ENCODE peak calls at places on chromosomes 7 and 10, in six cellular contexts. One of them, this sample, is unnamed.

GRCh38 chr10:17278607-17279240 is 50.7 kb downstream of the VIM start:
- DNase-seq in right lobe of liver: no peak
- DNase-seq in IMR-90: no peak
- DNase-seq in CD8-positive, alpha-beta T cell: no peak
- DNase-seq in aorta: no peak
- DNase-seq in psoas muscle: no peak
- DNase-seq in this sample: no peak

GRCh38 chr7:7972927-7973594 is 4.5 kb downstream of the GLCCI1 start:
- DNase-seq in right lobe of liver: no peak
- DNase-seq in IMR-90: no peak
- DNase-seq in CD8-positive, alpha-beta T cell: no peak
- DNase-seq in aorta: no peak
- DNase-seq in psoas muscle: no peak
- DNase-seq in this sample: no peak

GRCh38 chr7:130939285-130940095 is 205.5 kb upstream of the KLF14 start:
- DNase-seq in right lobe of liver: no peak
- DNase-seq in IMR-90: peak; percentile 59
- DNase-seq in CD8-positive, alpha-beta T cell: no peak
- DNase-seq in aorta: no peak
- DNase-seq in psoas muscle: no peak
- DNase-seq in this sample: no peak

GRCh38 chr10:84188815-84189214 is 5.5 kb upstream of the CDHR1 start:
- DNase-seq in right lobe of liver: no peak
- DNase-seq in IMR-90: no peak
- DNase-seq in CD8-positive, alpha-beta T cell: no peak
- DNase-seq in aorta: no peak
- DNase-seq in psoas muscle: no peak
- DNase-seq in this sample: no peak

GRCh38 chr7:69412331-69413146 is 185.7 kb upstream of the AUTS2 start:
- DNase-seq in right lobe of liver: no peak
- DNase-seq in IMR-90: no peak
- DNase-seq in CD8-positive, alpha-beta T cell: no peak
- DNase-seq in aorta: peak; percentile 62
- DNase-seq in psoas muscle: peak; percentile 67
- DNase-seq in this sample: no peak

GRCh38 chr10:15439381-15439837 is 68.3 kb upstream of the FAM171A1 start:
- DNase-seq in right lobe of liver: no peak
- DNase-seq in IMR-90: peak; percentile 11
- DNase-seq in CD8-positive, alpha-beta T cell: no peak
- DNase-seq in aorta: peak; percentile 79
- DNase-seq in psoas muscle: no peak
- DNase-seq in this sample: peak; percentile 44

GRCh38 chr10:110574420-110574819 is 6.9 kb downstream of the SMC3 start:
- DNase-seq in right lobe of liver: no peak
- DNase-seq in IMR-90: no peak
- DNase-seq in CD8-positive, alpha-beta T cell: no peak
- DNase-seq in aorta: no peak
- DNase-seq in psoas muscle: no peak
- DNase-seq in this sample: no peak

GRCh38 chr7:76273503-76273902 is 29.0 kb upstream of the HSPB1 start:
- DNase-seq in right lobe of liver: no peak
- DNase-seq in IMR-90: no peak
- DNase-seq in CD8-positive, alpha-beta T cell: no peak
- DNase-seq in aorta: no peak
- DNase-seq in psoas muscle: no peak
- DNase-seq in this sample: no peak

GRCh38 chr7:76327610-76328009 is 25.1 kb downstream of the HSPB1 start:
- DNase-seq in right lobe of liver: no peak
- DNase-seq in IMR-90: no peak
- DNase-seq in CD8-positive, alpha-beta T cell: no peak
- DNase-seq in aorta: no peak
- DNase-seq in psoas muscle: no peak
- DNase-seq in this sample: no peak

GRCh38 chr7:12030116-12030515 is 181.0 kb upstream of the TMEM106B start:
- DNase-seq in right lobe of liver: no peak
- DNase-seq in IMR-90: peak; percentile 39
- DNase-seq in CD8-positive, alpha-beta T cell: no peak
- DNase-seq in aorta: no peak
- DNase-seq in psoas muscle: no peak
- DNase-seq in this sample: no peak

GRCh38 chr10:79047875-79048638 is 20.7 kb upstream of the ZMIZ1 start:
- DNase-seq in right lobe of liver: peak; percentile 53
- DNase-seq in IMR-90: no peak
- DNase-seq in CD8-positive, alpha-beta T cell: peak; percentile 60
- DNase-seq in aorta: peak; percentile 70
- DNase-seq in psoas muscle: no peak
- DNase-seq in this sample: peak; percentile 7

GRCh38 chr10:62814901-62815372 is 1.2 kb downstream of the EGR2 start:
- DNase-seq in right lobe of liver: peak; percentile 54
- DNase-seq in IMR-90: no peak
- DNase-seq in CD8-positive, alpha-beta T cell: no peak
- DNase-seq in aorta: no peak
- DNase-seq in psoas muscle: no peak
- DNase-seq in this sample: peak; percentile 29

GRCh38 chr7:1934756-1935155 is 264.7 kb downstream of the ELFN1 start:
- DNase-seq in right lobe of liver: no peak
- DNase-seq in IMR-90: no peak
- DNase-seq in CD8-positive, alpha-beta T cell: no peak
- DNase-seq in aorta: no peak
- DNase-seq in psoas muscle: no peak
- DNase-seq in this sample: no peak

GRCh38 chr7:34991938-34992840 is 45.1 kb downstream of the DPY19L1 start:
- DNase-seq in right lobe of liver: no peak
- DNase-seq in IMR-90: peak; percentile 70
- DNase-seq in CD8-positive, alpha-beta T cell: peak; percentile 35
- DNase-seq in aorta: no peak
- DNase-seq in psoas muscle: no peak
- DNase-seq in this sample: no peak

DNA sequence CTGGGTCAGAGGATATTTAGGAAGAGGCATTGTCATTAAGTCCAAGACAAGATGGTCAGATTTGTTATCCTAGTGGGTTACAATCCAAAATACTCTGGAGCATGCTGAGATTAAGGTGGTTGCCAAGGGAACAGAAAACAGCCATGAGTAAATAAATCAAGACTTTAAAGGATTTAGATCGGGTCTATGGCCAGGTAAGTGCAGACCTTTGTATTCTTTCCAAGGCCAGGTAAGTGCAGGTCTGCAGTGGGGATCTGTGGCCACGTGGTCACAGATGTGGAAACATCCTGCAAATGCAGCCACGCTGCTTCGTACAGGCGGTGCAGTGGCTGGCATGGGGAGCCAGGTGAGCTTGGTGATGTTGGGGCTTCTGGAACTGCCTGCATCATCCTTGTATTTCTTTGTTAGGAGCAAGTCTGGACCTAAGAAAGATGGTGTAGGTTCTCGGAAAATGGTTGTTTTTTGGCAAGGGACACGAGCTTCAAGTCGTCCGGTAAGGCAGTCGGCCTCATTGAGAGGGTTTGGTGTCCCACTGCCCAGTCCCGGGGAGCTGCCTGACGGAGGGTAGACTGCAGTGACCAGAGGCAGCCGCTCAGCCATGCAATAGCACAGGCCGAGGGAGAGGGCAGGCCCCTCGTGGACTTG is 21.8 kb downstream of the ZNF775 start:
- DNase-seq in right lobe of liver: no peak
- DNase-seq in IMR-90: no peak
- DNase-seq in CD8-positive, alpha-beta T cell: no peak
- DNase-seq in aorta: no peak
- DNase-seq in psoas muscle: no peak
- DNase-seq in this sample: no peak
- H3K4me1 ChIP-seq in right lobe of liver: no peaks in the 10 kb centered on the region
- H3K4me1 ChIP-seq in IMR-90: peaks cover 15% of the 10 kb centered on the region
- H3K4me1 ChIP-seq in CD8-positive, alpha-beta T cell: peaks cover 16% of the 10 kb centered on the region
- H3K4me1 ChIP-seq in aorta: no peaks in the 10 kb centered on the region
- H3K4me1 ChIP-seq in psoas muscle: peaks cover 4% of the 10 kb centered on the region
- H3K4me1 ChIP-seq in this sample: peaks cover 9% of the 10 kb centered on the region

DNA sequence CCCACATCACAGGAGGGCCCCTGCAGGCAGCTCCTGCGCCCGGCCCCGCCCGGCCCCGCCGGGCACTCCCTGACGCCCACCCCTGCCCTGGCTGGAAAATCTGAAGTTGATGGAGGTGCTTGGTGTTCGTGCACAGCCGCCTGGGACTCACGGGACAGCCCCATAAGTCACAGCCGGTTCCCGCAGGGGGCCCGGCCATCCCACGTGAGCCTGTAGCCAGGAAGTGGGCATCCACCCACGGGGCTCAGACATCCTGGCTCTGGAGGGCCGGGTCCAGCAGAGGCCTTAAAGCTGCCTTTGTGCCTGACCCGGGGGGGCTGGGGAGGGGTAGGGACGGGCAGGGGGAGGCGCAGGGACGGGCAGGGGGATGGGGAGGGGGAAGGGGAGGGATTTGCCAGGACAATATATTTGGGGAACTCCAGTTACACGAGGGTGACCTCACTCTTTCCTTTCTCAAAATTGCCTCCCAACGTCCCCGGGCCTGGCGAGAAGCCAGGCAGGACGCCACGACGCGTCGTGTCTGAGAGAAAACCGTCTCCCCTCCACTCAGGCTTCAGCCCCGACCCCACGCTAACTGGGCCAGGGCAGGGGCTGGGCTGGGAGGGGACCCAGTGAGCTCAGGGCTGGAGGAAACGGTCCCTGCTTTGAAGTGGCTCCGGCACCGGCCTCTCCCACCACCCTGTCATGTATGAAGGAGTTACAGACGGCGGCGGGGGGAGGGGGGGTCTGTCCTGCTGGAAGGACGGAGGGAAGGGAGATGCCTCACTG is 82.1 kb upstream of the PDGFA start:
- DNase-seq in right lobe of liver: peak; percentile 60
- DNase-seq in IMR-90: peak; percentile 19
- DNase-seq in CD8-positive, alpha-beta T cell: peak; percentile 83
- DNase-seq in aorta: peak; percentile 92
- DNase-seq in psoas muscle: peak; percentile 63
- DNase-seq in this sample: no peak
- H3K4me3 ChIP-seq in right lobe of liver: no peak overlapping the region
- H3K4me3 ChIP-seq in IMR-90: no peak overlapping the region
- H3K4me3 ChIP-seq in CD8-positive, alpha-beta T cell: peak overlapping the region; percentile 20
- H3K4me3 ChIP-seq in aorta: no peak overlapping the region
- H3K4me3 ChIP-seq in psoas muscle: peak overlapping the region; percentile 4
- H3K4me3 ChIP-seq in this sample: no peak overlapping the region

GRCh38 chr10:4650109-4650508 is 175.9 kb upstream of the AKR1E2 start:
- DNase-seq in right lobe of liver: no peak
- DNase-seq in IMR-90: peak; percentile 66
- DNase-seq in CD8-positive, alpha-beta T cell: no peak
- DNase-seq in aorta: no peak
- DNase-seq in psoas muscle: no peak
- DNase-seq in this sample: no peak

GRCh38 chr10:4647138-4647785 is 178.7 kb upstream of the AKR1E2 start:
- DNase-seq in right lobe of liver: no peak
- DNase-seq in IMR-90: peak; percentile 41
- DNase-seq in CD8-positive, alpha-beta T cell: no peak
- DNase-seq in aorta: no peak
- DNase-seq in psoas muscle: no peak
- DNase-seq in this sample: no peak

GRCh38 chr10:4648968-4649367 is 177.0 kb upstream of the AKR1E2 start:
- DNase-seq in right lobe of liver: no peak
- DNase-seq in IMR-90: no peak
- DNase-seq in CD8-positive, alpha-beta T cell: no peak
- DNase-seq in aorta: no peak
- DNase-seq in psoas muscle: no peak
- DNase-seq in this sample: no peak

GRCh38 chr10:4645836-4646235 is 180.2 kb upstream of the AKR1E2 start:
- DNase-seq in right lobe of liver: no peak
- DNase-seq in IMR-90: no peak
- DNase-seq in CD8-positive, alpha-beta T cell: no peak
- DNase-seq in aorta: no peak
- DNase-seq in psoas muscle: no peak
- DNase-seq in this sample: no peak

DNA sequence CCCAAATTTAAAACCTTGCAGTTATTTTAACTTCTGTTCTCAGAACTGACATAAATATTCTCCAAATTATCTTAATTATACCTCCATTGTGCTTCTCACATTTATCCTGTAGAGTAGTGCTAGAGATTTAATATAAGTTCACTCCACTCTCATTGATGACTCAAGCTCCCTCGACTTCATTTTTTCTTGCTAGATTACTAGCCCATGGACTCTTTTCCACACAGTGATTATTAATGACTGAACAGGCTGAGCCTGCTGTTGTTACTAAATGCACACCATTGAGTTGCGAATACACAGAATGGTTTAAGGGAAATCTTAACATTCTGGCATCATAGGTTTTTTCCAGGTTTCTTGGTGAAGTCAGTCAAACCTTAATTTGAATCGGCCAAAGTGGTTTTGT is 179.5 kb upstream of the AKR1E2 start:
- DNase-seq in right lobe of liver: no peak
- DNase-seq in IMR-90: peak; percentile 57
- DNase-seq in CD8-positive, alpha-beta T cell: no peak
- DNase-seq in aorta: no peak
- DNase-seq in psoas muscle: no peak
- DNase-seq in this sample: no peak
- H3K27ac ChIP-seq in right lobe of liver: no peak overlapping the region
- H3K27ac ChIP-seq in IMR-90: no peak overlapping the region
- H3K27ac ChIP-seq in CD8-positive, alpha-beta T cell: no peak overlapping the region
- H3K27ac ChIP-seq in aorta: no peak overlapping the region
- H3K27ac ChIP-seq in psoas muscle: no peak overlapping the region
- H3K27ac ChIP-seq in this sample: no peak overlapping the region

DNA sequence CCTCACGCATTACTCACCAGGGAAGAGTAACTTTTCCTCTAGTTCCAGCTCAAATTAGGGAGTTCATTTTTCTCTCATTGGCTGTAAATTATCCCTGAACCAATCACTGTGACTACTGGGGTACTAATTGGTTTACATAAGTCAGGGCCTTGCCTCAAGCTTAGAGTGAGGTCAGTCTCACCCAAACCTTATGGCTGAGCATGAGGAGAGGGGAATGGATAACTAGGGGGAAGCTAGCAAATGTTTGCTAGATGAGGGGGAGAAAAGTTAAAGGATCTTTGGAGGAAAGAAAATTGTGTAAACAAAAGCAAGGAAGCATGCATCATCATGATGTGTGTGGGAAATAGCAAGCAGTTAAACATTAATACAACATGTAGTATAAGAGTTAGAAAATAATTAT is 121.9 kb downstream of the BBS9 start:
- DNase-seq in right lobe of liver: no peak
- DNase-seq in IMR-90: peak; percentile 8
- DNase-seq in CD8-positive, alpha-beta T cell: no peak
- DNase-seq in aorta: no peak
- DNase-seq in psoas muscle: no peak
- DNase-seq in this sample: no peak
- H3K4me1 ChIP-seq in right lobe of liver: no peaks in the 10 kb centered on the region
- H3K4me1 ChIP-seq in IMR-90: peaks cover 3% of the 10 kb centered on the region
- H3K4me1 ChIP-seq in CD8-positive, alpha-beta T cell: no peaks in the 10 kb centered on the region
- H3K4me1 ChIP-seq in aorta: peaks cover 6% of the 10 kb centered on the region
- H3K4me1 ChIP-seq in psoas muscle: no peaks in the 10 kb centered on the region
- H3K4me1 ChIP-seq in this sample: no peaks in the 10 kb centered on the region